ENCODE peak calls at places on chromosome 19, in eight cellular contexts. Y, H, O, Q, Z, X, D and V are unnamed samples.

GRCh38 chr19:41866284-41866683 is 6.2 kb downstream of the RPS19 start:
- DNase-seq in Y (no peak), H (no peak), O (no peak), Q (no peak), Z (no peak), X (no peak), D (no peak), V (no peak)

GRCh38 chr19:35120492-35120891 is 4.9 kb downstream of the FXYD3 start:
- DNase-seq in Y (peak), H (no peak), O (peak), Q (no peak), Z (peak), X (no peak), D (no peak), V (peak)

GRCh38 chr19:6239401-6239844 is 40.4 kb downstream of the MLLT1 start:
- DNase-seq in Y (no peak), H (no peak), O (peak), Q (no peak), Z (no peak), X (no peak), D (no peak), V (no peak)

GRCh38 chr19:41903161-41903953 is 20.4 kb downstream of the ARHGEF1 start:
- DNase-seq in Y (no peak), H (no peak), O (no peak), Q (no peak), Z (no peak), X (no peak), D (no peak), V (no peak)

GRCh38 chr19:37845932-37846331 is 60.5 kb downstream of the WDR87 start:
- DNase-seq in Y (no peak), H (no peak), O (no peak), Q (no peak), Z (no peak), X (no peak), D (no peak), V (no peak)

GRCh38 chr19:47225746-47226425 is 5.1 kb downstream of the BBC3 start:
- DNase-seq in Y (peak), H (peak), O (peak), Q (peak), Z (peak), X (peak), D (peak), V (peak)

GRCh38 chr19:45079063-45079910 is at the start of gene GEMIN7:
- DNase-seq in Y (peak), H (peak), O (peak), Q (peak), Z (peak), X (peak), D (peak), V (peak)

GRCh38 chr19:322616-323015 is 22.0 kb downstream of the MIER2 start:
- DNase-seq in Y (no peak), H (no peak), O (no peak), Q (no peak), Z (no peak), X (no peak), D (no peak), V (no peak)

GRCh38 chr19:38849746-38850230 is at the start of gene HNRNPL:
- DNase-seq in Y (no peak), H (no peak), O (no peak), Q (peak), Z (no peak), X (peak), D (peak), V (no peak)

GRCh38 chr19:34431681-34432402 is 3.7 kb downstream of the UBA2 start:
- DNase-seq in Y (no peak), H (no peak), O (no peak), Q (no peak), Z (no peak), X (no peak), D (no peak), V (no peak)

GRCh38 chr19:14463747-14464146 is 11.4 kb downstream of the PTGER1 start:
- DNase-seq in Y (no peak), H (no peak), O (no peak), Q (no peak), Z (no peak), X (no peak), D (no peak), V (no peak)

GRCh38 chr19:4064073-4064550 is 2.6 kb downstream of the ZBTB7A start:
- DNase-seq in Y (no peak), H (no peak), O (no peak), Q (no peak), Z (no peak), X (no peak), D (no peak), V (peak)